ENCODE peak calls at places on chromosomes 3 and 15, in ten cellular contexts. M is NCI-H2107; F is activated CD4-positive, alpha-beta T cell treated with anti-CD3 and anti-CD28 coated beads, Interleukin-2, amount 10 ng/mL, durations not matched to agents 7 days and 5 days; B is CD4-positive, alpha-beta T cell; P is MV-4-11; V is heart left ventricle; J is fibroblast of villous mesenchyme; C is SW 1271; Z is HFFc6; A is T-helper 1 cell. U is an unnamed sample.

GRCh38 chr3:24270204-24270671 is 224.4 kb downstream of the THRB start:
- DNase-seq in M (no peak), F (no peak), B (no peak), P (no peak), V (no peak), J (peak), C (no peak), Z (no peak), A (no peak), U (no peak)

GRCh38 chr3:176906046-176906905 is 291.0 kb downstream of the TBL1XR1 start:
- DNase-seq in M (peak), F (no peak), B (no peak), P (no peak), V (no peak), J (peak), C (no peak), Z (no peak), A (no peak), U (no peak)

GRCh38 chr3:176514297-176514696 is 683.0 kb downstream of the TBL1XR1 start:
- DNase-seq in M (no peak), F (peak), B (no peak), P (no peak), V (no peak), J (peak), C (no peak), Z (no peak), A (no peak), U (peak)

GRCh38 chr3:185831195-185831594 is 6.4 kb upstream of the IGF2BP2 start:
- DNase-seq in M (no peak), F (no peak), B (no peak), P (no peak), V (no peak), J (no peak), C (no peak), Z (no peak), A (no peak), U (no peak)

GRCh38 chr15:89115547-89115946 is 27.3 kb downstream of the ABHD2 start:
- DNase-seq in M (peak), F (no peak), B (no peak), P (no peak), V (no peak), J (no peak), C (no peak), Z (no peak), A (no peak), U (no peak)

GRCh38 chr3:125039041-125039896 is 16.5 kb downstream of the HEG1 start:
- DNase-seq in M (no peak), F (no peak), B (no peak), P (no peak), V (no peak), J (no peak), C (no peak), Z (no peak), A (no peak), U (no peak)

GRCh38 chr3:59812778-59813558 is 763.1 kb upstream of the CFAP20DC start:
- DNase-seq in M (no peak), F (no peak), B (no peak), P (no peak), V (no peak), J (peak), C (no peak), Z (no peak), A (no peak), U (no peak)

GRCh38 chr3:125573216-125573615 is 22.1 kb downstream of the OSBPL11 start:
- DNase-seq in M (no peak), F (no peak), B (no peak), P (no peak), V (no peak), J (no peak), C (no peak), Z (no peak), A (no peak), U (no peak)

GRCh38 chr3:123338620-123339061 is 110.2 kb downstream of the ADCY5 start:
- DNase-seq in M (peak), F (no peak), B (no peak), P (no peak), V (peak), J (no peak), C (no peak), Z (no peak), A (no peak), U (no peak)

GRCh38 chr15:39242345-39242744 is 338.5 kb upstream of the THBS1 start:
- DNase-seq in M (no peak), F (no peak), B (no peak), P (no peak), V (peak), J (no peak), C (no peak), Z (peak), A (no peak), U (no peak)

GRCh38 chr3:43923101-43923979 is 232.6 kb downstream of the ABHD5 start:
- DNase-seq in M (no peak), F (no peak), B (no peak), P (no peak), V (no peak), J (no peak), C (no peak), Z (no peak), A (no peak), U (no peak)

GRCh38 chr3:186511245-186511644 is 32.9 kb downstream of the CRYGS start:
- DNase-seq in M (no peak), F (no peak), B (no peak), P (no peak), V (no peak), J (no peak), C (no peak), Z (no peak), A (no peak), U (no peak)

GRCh38 chr15:55661431-55661830 is 73.3 kb upstream of the PYGO1 start:
- DNase-seq in M (no peak), F (no peak), B (no peak), P (no peak), V (no peak), J (peak), C (no peak), Z (no peak), A (no peak), U (no peak)

GRCh38 chr15:64490598-64491259 is 30.4 kb downstream of the ZNF609 start:
- DNase-seq in M (no peak), F (no peak), B (no peak), P (no peak), V (no peak), J (peak), C (no peak), Z (no peak), A (no peak), U (no peak)

GRCh38 chr3:146334151-146334550 is 83.2 kb upstream of the PLSCR4 start:
- DNase-seq in M (no peak), F (no peak), B (no peak), P (no peak), V (no peak), J (peak), C (no peak), Z (peak), A (no peak), U (no peak)

GRCh38 chr3:71153753-71154152 is 429.8 kb downstream of the FOXP1 start:
- DNase-seq in M (no peak), F (no peak), B (no peak), P (no peak), V (no peak), J (no peak), C (no peak), Z (no peak), A (no peak), U (no peak)

GRCh38 chr3:119323401-119324107 is 29.4 kb downstream of the ARHGAP31 start:
- DNase-seq in M (no peak), F (peak), B (no peak), P (peak), V (no peak), J (no peak), C (no peak), Z (no peak), A (peak), U (no peak)

GRCh38 chr3:195221015-195221853 is 49.7 kb downstream of the XXYLT1 start:
- DNase-seq in M (no peak), F (no peak), B (no peak), P (peak), V (no peak), J (peak), C (no peak), Z (no peak), A (no peak), U (no peak)

GRCh38 chr3:64595253-64595694 is 92.5 kb downstream of the ADAMTS9 start:
- DNase-seq in M (no peak), F (no peak), B (no peak), P (no peak), V (peak), J (peak), C (no peak), Z (peak), A (no peak), U (no peak)

GRCh38 chr3:15768421-15769255 is 29.1 kb downstream of the ANKRD28 start:
- DNase-seq in M (no peak), F (no peak), B (no peak), P (peak), V (no peak), J (peak), C (peak), Z (peak), A (no peak), U (peak)

GRCh38 chr3:59424268-59425010 is 374.6 kb upstream of the CFAP20DC start:
- DNase-seq in M (no peak), F (peak), B (no peak), P (peak), V (peak), J (peak), C (no peak), Z (no peak), A (peak), U (no peak)

GRCh38 chr3:138426211-138426610 is 8.2 kb upstream of the ESYT3 start:
- DNase-seq in M (no peak), F (no peak), B (no peak), P (no peak), V (no peak), J (peak), C (no peak), Z (no peak), A (no peak), U (peak)

GRCh38 chr3:112671930-112672715 is 31.2 kb upstream of the CCDC80 start:
- DNase-seq in M (no peak), F (peak), B (no peak), P (peak), V (no peak), J (peak), C (peak), Z (peak), A (no peak), U (no peak)

GRCh38 chr3:190303887-190304286 is 18.4 kb downstream of the CLDN1 start:
- DNase-seq in M (no peak), F (no peak), B (no peak), P (no peak), V (no peak), J (no peak), C (no peak), Z (no peak), A (no peak), U (no peak)

GRCh38 chr15:70636540-70637165 is 126.7 kb downstream of the UACA start:
- DNase-seq in M (no peak), F (no peak), B (no peak), P (peak), V (no peak), J (no peak), C (no peak), Z (no peak), A (no peak), U (peak)

U was measured in HCT116.